ENCODE peak calls at places on chromosomes 5 and 9, in five cellular contexts. U is right lobe of liver, F is HepG2, L is A549, D is transverse colon. N is an unnamed sample.

GRCh38 chr5:57338068-57338848 is 144.4 kb downstream of the ACTBL2 start:
- DNase-seq in D (no peak), U (no peak), L (peak; percentile 25), F (peak; percentile 71), N (no peak)

GRCh38 chr9:35488566-35489312 is 1.2 kb upstream of the RUSC2 start:
- DNase-seq in L (no peak), F (peak; percentile 52), U (no peak), D (no peak), N (no peak)

GRCh38 chr5:74665246-74665645 is 19.8 kb upstream of the HEXB start:
- DNase-seq in F (no peak), L (no peak), U (no peak), D (no peak), N (no peak)

GRCh38 chr5:145682197-145682895 is 152.8 kb downstream of the PRELID2 start:
- DNase-seq in U (no peak), F (no peak), L (no peak), D (no peak), N (no peak)

GRCh38 chr9:93669116-93669957 is 93.0 kb downstream of the PHF2 start:
- DNase-seq in U (peak; percentile 39), F (no peak), D (peak; percentile 5), L (no peak), N (peak; percentile 44)

GRCh38 chr5:51468196-51468595 is 84.9 kb downstream of the ISL1 start:
- DNase-seq in L (no peak), D (no peak), U (no peak), F (no peak), N (no peak)

GRCh38 chr9:134284741-134285140 is 41.5 kb upstream of the RXRA start:
- DNase-seq in D (no peak), L (no peak), F (no peak), U (no peak), N (no peak)

GRCh38 chr9:121568541-121569265 is 69.1 kb upstream of the GGTA1 start:
- DNase-seq in L (no peak), D (peak; percentile 24), F (no peak), U (peak; percentile 58), N (peak; percentile 80)

GRCh38 chr5:11378462-11378861 is 525.8 kb downstream of the CTNND2 start:
- DNase-seq in L (no peak), D (no peak), U (no peak), F (no peak), N (no peak)

GRCh38 chr5:78731884-78732283 is 83.3 kb upstream of the LHFPL2 start:
- DNase-seq in U (no peak), F (no peak), D (no peak), L (no peak), N (no peak)

GRCh38 chr5:124590686-124591085 is 155.8 kb downstream of the ZNF608 start:
- DNase-seq in L (no peak), D (no peak), U (no peak), F (no peak), N (no peak)

GRCh38 chr5:54658014-54658413 is 140.5 kb downstream of the SNX18 start:
- DNase-seq in D (no peak), L (no peak), F (no peak), U (no peak), N (peak; percentile 61)

GRCh38 chr5:36730537-36731216 is 124.3 kb downstream of the SLC1A3 start:
- DNase-seq in U (no peak), L (no peak), D (no peak), F (no peak), N (no peak)

GRCh38 chr9:111743275-111743674 is 51.5 kb downstream of the SHOC1 start:
- DNase-seq in L (peak; percentile 45), U (no peak), F (peak; percentile 6), D (no peak), N (no peak)

GRCh38 chr5:154526231-154527226 is 48.5 kb upstream of the HAND1 start:
- DNase-seq in U (no peak), L (no peak), F (no peak), D (no peak), N (no peak)

GRCh38 chr5:107457881-107458280 is 212.9 kb downstream of the EFNA5 start:
- DNase-seq in F (no peak), U (no peak), L (no peak), D (no peak), N (no peak)

GRCh38 chr5:179235416-179236400 is 109.6 kb downstream of the ADAMTS2 start:
- DNase-seq in D (peak; percentile 1), F (no peak), L (no peak), U (peak; percentile 28), N (no peak)

GRCh38 chr5:168467755-168468280 is 18.5 kb upstream of the RARS1 start:
- DNase-seq in F (no peak), L (no peak), U (no peak), D (no peak), N (no peak)

GRCh38 chr9:34656992-34657391 is 5.0 kb downstream of the IL11RA start:
- DNase-seq in U (no peak), F (no peak), D (no peak), L (no peak), N (no peak)

GRCh38 chr5:180093651-180094382 is 22.3 kb upstream of the RNF130 start:
- DNase-seq in F (no peak), L (no peak), U (no peak), D (no peak), N (no peak)

GRCh38 chr5:142432369-142432863 is 107.6 kb upstream of the SPRY4 start:
- DNase-seq in F (no peak), L (no peak), D (peak; percentile 72), U (no peak), N (no peak)

GRCh38 chr5:72199681-72200080 is 92.4 kb downstream of the MAP1B start:
- DNase-seq in F (no peak), D (no peak), U (no peak), L (no peak), N (no peak)

GRCh38 chr9:72599874-72600534 is 78.6 kb downstream of the TMC1 start:
- DNase-seq in D (no peak), U (no peak), F (no peak), L (no peak), N (no peak)

GRCh38 chr9:90547896-90548295 is 94.7 kb downstream of the DIRAS2 start:
- DNase-seq in D (no peak), L (no peak), U (no peak), F (no peak), N (no peak)

GRCh38 chr5:180790524-180790923 is 12.1 kb downstream of the MGAT1 start:
- DNase-seq in L (no peak), F (no peak), U (no peak), D (no peak), N (no peak)

GRCh38 chr9:7578951-7579743 is 220.4 kb downstream of the DMAC1 start:
- DNase-seq in F (no peak), L (no peak), D (no peak), U (no peak), N (no peak)

GRCh38 chr9:87685431-87685830 is 40.5 kb upstream of the CTSL start:
- DNase-seq in L (no peak), U (no peak), D (no peak), F (no peak), N (no peak)

GRCh38 chr9:117094493-117094892 is 320.4 kb downstream of the ASTN2 start:
- DNase-seq in F (no peak), L (no peak), U (no peak), D (no peak), N (no peak)

GRCh38 chr5:102971693-102972293 is 148.1 kb downstream of the GIN1 start:
- DNase-seq in U (no peak), D (no peak), L (peak; percentile 15), F (peak; percentile 1), N (no peak)

GRCh38 chr5:86838078-86838477 is 220.3 kb downstream of the COX7C start:
- DNase-seq in F (no peak), L (no peak), D (no peak), U (no peak), N (no peak)

GRCh38 chr9:28758971-28759370 is 1185.7 kb upstream of the C9orf72 start:
- DNase-seq in D (no peak), U (no peak), F (no peak), L (no peak), N (no peak)

GRCh38 chr5:59354274-59354673 is 539.3 kb downstream of the PDE4D start:
- DNase-seq in U (no peak), D (no peak), F (no peak), L (no peak), N (no peak)

GRCh38 chr5:150542933-150543445 is 35.1 kb downstream of the NDST1 start:
- DNase-seq in D (peak; percentile 86), L (no peak), U (peak; percentile 95), F (peak; percentile 98), N (no peak)
- H3K27ac ChIP-seq in D (peak overlapping the region; percentile 85), L (no peak overlapping the region), U (peak overlapping the region; percentile 94), F (peak overlapping the region; percentile 89), N (peak overlapping the region; percentile 30)

DNA sequence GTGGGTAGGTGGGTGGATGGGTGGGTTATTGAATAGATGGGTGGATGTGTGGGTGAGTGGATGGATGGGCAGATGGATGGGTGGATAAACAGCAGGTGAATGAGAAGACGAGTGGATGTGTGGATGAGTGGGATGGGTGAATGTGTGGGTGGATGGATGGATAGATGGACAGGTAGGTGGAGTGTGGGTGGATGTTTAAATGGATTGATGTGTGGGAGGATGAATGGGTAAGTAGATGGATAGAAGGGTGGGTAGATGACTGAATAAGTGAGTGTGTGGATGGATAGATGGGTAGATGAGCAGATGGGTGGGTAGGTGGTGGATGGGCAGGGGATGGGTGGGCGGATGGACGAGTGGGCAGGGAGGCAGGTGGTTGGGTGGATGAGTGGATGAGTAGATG is 397.6 kb upstream of the IRX4 start:
- DNase-seq in D (no peak), F (no peak), U (no peak), L (no peak), N (no peak)
- H3K9me3 ChIP-seq in D (no peaks in the 10 kb centered on the region), F (no peaks in the 10 kb centered on the region), U (no peaks in the 10 kb centered on the region), L (no peaks in the 10 kb centered on the region), N (no peaks in the 10 kb centered on the region)

DNA sequence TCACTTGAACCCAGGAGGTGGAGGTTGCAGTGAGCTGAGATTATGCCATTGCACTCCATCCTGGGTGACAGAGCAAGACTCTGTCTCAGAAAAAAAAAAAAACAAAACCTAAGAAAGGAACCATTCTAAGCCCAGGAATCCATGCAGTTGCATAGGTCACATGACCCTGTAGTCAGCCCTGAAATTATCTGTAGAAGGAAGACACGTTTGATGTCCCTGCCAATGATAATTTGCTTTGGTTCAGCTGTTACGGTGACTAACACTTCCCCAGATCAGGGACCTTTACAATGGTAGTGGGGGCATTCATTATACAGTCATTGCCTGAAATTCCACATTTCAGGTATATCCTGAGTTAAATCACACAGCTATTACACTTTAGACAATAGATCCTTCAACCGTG is 50.5 kb downstream of the PRKACG start:
- DNase-seq in U (no peak), F (no peak), D (no peak), L (no peak), N (no peak)
- TF ChIP-seq POLR2A in U (no peak), F (no peak), D (no peak), L (no peak), N (no peak)

DNA sequence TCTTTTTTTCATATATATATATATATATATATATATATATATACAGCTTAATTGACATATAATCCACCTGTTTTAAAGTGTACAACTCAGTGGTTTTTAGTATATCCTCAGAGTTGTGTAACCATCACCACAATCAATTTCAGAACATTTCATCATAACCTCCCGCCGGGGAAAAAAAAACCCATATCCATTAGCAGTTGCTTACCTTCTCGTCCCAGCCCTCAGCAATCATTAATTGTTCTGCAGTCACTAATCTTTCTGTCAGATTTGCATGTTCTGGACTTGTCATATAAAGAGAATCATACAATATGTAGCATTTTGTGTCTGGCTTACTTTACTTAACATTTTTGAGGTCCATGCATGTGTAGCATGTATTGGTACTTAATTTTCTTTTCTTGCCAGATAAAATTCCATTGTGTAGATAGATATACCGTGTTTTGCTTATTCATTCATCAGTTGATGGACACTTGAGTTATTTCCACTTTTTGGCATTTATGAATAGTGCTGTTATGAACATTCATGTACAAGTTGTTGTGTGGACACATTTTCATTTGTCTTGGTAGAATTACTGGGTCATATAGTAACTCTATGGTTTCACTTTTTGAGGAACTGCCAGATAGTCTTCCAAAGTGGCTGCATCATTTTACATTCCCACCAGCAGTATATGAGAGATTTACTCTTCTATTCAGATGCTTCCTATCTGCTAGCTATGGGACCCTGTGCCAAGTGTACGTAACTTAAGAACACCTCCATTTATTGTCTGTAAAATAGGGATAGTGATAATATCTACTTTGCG is 3.5 kb upstream of the RNF145 start:
- DNase-seq in L (no peak), D (no peak), F (no peak), U (no peak), N (no peak)
- H3K27ac ChIP-seq in L (no peak overlapping the region), D (no peak overlapping the region), F (no peak overlapping the region), U (no peak overlapping the region), N (no peak overlapping the region)